ENCODE peak calls at places on chromosomes 16 and 17, in four cellular contexts. B, R, U and E are unnamed samples.

GRCh38 chr17:17520599-17521232 is 24.5 kb upstream of the RASD1 start:
- DNase-seq in U (no peak), B (peak), R (no peak), E (no peak)

GRCh38 chr17:75832164-75832651 is 12.0 kb downstream of the UNC13D start:
- DNase-seq in U (no peak), B (no peak), R (no peak), E (peak)

GRCh38 chr17:38746893-38747384 is 1.2 kb downstream of the PCGF2 start:
- DNase-seq in B (no peak), R (no peak), U (no peak), E (no peak)

GRCh38 chr16:80671281-80671849 is 130.6 kb downstream of the DYNLRB2 start:
- DNase-seq in B (no peak), R (no peak), U (no peak), E (no peak)

GRCh38 chr16:71338632-71339031 is 19.9 kb upstream of the CALB2 start:
- DNase-seq in B (no peak), R (no peak), U (no peak), E (no peak)

GRCh38 chr17:75069783-75070182 is 18.0 kb upstream of the SLC16A5 start:
- DNase-seq in B (no peak), U (no peak), R (no peak), E (no peak)

GRCh38 chr17:1555618-1556471 is 6.7 kb downstream of the PITPNA start:
- DNase-seq in R (peak), B (no peak), U (no peak), E (no peak)

GRCh38 chr17:10618202-10618635 is 38.9 kb downstream of the MYH3 start:
- DNase-seq in R (peak), B (peak), U (no peak), E (peak)

GRCh38 chr17:78991906-78992532 is 12.3 kb upstream of the LGALS3BP start:
- DNase-seq in B (peak), U (no peak), R (peak), E (peak)

GRCh38 chr17:57987582-57988300 is at the start of gene VEZF1:
- DNase-seq in B (peak), U (no peak), R (peak), E (peak)

DNA sequence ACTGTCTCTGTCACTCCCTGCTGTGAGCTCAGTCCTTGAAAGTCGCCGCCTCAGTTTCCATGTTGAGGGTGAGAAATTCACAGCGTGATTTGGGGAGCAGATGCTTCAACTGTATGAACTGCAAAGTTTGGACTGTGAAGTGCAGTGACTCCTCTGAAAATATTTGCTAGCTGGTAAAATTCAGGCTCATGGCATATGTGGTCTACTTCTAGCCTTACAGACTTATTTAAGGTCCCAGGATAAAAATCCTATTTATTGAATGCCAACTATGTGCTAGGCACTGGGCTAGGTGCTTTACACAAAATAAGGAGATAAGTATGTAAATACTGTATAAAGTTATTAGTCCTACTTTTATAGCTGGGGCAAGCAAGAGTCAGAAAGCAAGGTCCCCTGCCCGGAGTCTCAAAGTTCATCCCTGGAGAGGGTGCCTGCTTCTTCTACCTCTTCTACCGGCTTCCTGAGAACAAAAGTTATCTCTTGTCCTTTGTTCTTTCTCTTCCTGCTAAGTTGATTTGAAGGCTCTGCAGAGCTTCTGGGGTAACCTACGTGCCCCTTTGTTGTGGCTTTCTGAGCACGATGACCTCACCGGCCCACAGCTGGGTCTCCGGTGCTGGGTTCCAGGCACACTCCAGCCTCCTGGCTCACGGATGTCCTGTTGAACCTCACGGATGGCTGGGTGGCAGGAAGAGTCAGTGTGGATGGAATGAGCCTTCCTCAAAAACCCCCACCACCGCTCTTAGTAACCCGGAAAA is 116.2 kb downstream of the SOCS1 start:
- DNase-seq in R (no peak), B (no peak), U (no peak), E (no peak)
- H3K27ac ChIP-seq in R (no peak), B (peak), U (peak), E (no peak)

GRCh38 chr17:71081666-71082065 is 912.3 kb downstream of the KCNJ2 start:
- DNase-seq in R (no peak), U (no peak), B (no peak), E (no peak)

GRCh38 chr17:71084838-71085237 is 915.5 kb downstream of the KCNJ2 start:
- DNase-seq in B (no peak), R (no peak), U (no peak), E (no peak)

GRCh38 chr17:71085238-71086033 is 916.1 kb downstream of the KCNJ2 start:
- DNase-seq in U (no peak), B (no peak), R (no peak), E (no peak)

GRCh38 chr17:71080937-71081336 is 911.6 kb downstream of the KCNJ2 start:
- DNase-seq in R (no peak), U (no peak), B (no peak), E (no peak)

DNA sequence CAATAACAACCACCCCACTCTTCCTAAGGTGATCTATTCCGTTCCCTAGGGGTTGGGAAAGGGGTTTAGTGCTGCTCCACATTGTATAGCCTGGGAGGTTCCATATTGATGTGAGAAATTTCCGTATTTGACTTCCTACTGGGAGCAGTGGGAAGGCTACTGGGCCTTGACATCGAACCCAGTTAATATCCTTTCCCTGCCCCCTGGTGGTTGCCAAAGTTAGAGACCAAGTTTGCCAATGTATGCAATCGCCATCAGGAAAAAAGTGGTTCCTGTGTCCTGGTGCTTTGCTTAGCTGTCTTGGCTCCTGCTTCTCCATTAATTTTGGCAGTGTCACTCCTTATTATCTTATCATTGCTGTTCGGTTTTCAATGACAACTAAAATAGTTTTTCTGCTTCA is 914.9 kb downstream of the KCNJ2 start:
- DNase-seq in R (no peak), U (no peak), B (no peak), E (no peak)
- TF ChIP-seq CTCF in R (peak), U (peak), B (no peak), E (no peak)

DNA sequence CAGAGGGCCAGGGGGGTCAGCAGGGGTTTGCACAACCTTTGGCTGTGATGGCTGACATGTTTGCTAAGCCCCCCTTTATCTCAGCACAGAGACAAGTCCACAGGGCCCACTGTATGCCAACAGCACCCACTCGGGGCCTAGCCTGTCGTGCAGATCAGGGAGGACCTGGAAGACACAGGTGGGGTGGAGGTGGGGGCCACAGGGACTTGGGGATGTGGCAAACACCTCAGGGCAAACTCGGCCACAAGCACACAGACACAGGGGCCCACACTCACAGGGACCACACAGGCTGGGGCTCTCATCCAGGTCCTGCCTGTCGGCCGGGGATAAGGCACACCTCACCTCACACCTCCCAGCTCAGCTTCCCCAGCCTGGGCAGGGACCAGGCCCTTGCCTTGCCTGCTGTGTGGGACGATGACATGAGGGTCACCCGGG is 87.9 kb downstream of the C16orf78 start:
- DNase-seq in U (no peak), R (peak), B (no peak), E (no peak)
- H3K27ac ChIP-seq in U (no peak), R (no peak), B (no peak), E (no peak)

GRCh38 chr16:84090212-84090611 is 26.5 kb downstream of the MBTPS1 start:
- DNase-seq in B (no peak), R (no peak), U (no peak), E (no peak)

GRCh38 chr16:84086996-84087395 is 29.7 kb downstream of the MBTPS1 start:
- DNase-seq in U (no peak), R (no peak), B (no peak), E (no peak)

GRCh38 chr16:84087461-84088151 is 29.1 kb downstream of the MBTPS1 start:
- DNase-seq in B (no peak), U (no peak), R (no peak), E (no peak)

GRCh38 chr16:84086357-84086756 is 30.4 kb downstream of the MBTPS1 start:
- DNase-seq in R (peak), U (no peak), B (peak), E (no peak)

GRCh38 chr16:84088695-84089395 is 27.9 kb downstream of the MBTPS1 start:
- DNase-seq in U (no peak), B (peak), R (peak), E (no peak)
- TF ChIP-seq CTCF in U (no peak), B (no peak), R (peak), E (no peak)

DNA sequence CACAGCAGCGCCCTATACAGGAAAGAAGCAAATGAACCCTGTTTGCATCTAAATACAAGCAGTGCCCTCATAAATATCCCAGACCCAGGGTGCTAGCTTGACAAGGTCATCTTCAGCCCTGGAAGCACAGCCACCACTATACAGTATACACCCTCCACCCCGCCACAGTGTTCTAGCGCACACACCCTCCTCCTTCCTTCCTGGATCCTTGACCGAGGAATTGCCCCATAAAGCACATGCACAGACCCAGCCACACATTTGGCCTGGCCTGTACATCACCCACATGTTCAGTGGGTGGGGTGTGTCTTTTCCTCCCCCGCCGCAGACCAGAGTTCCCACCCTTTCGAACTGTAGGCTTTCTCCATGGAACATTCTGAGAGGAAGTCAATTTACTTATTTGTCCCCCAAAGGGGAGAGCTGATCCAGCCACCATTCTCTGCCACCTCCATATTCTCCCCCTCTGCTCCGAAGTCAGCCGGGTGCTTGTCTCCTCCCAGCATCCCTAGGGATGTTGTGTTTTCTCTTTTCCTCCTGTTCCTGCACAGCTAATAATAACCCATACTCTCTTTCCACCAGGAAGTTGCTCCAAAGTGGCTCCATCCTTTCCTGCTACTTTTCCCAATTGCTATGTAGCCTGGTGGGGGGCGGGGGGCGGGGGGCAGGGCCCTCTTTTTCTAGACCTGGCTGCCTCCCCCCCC is 6.6 kb downstream of the ABI3 start:
- DNase-seq in U (no peak), B (peak), R (peak), E (peak)
- H3K27ac ChIP-seq in U (no peak), B (peak), R (peak), E (no peak)